ENCODE peak calls at places on chromosomes 2 and 18, in four cellular contexts. One of them, this sample, is unnamed.

GRCh38 chr18:47382171-47382570 is 130.7 kb upstream of the SKOR2 start:
- DNase-seq in GM12891: no peak
- DNase-seq in transverse colon: no peak
- DNase-seq in HL-60: no peak
- DNase-seq in this sample: no peak

GRCh38 chr2:150617351-150617750 is 129.9 kb upstream of the RND3 start:
- DNase-seq in GM12891: no peak
- DNase-seq in transverse colon: no peak
- DNase-seq in HL-60: no peak
- DNase-seq in this sample: no peak

GRCh38 chr2:221044781-221045180 is 527.3 kb downstream of the EPHA4 start:
- DNase-seq in GM12891: no peak
- DNase-seq in transverse colon: no peak
- DNase-seq in HL-60: no peak
- DNase-seq in this sample: no peak

GRCh38 chr2:105177546-105178254 is 63.8 kb upstream of the GPR45 start:
- DNase-seq in GM12891: no peak
- DNase-seq in transverse colon: no peak
- DNase-seq in HL-60: no peak
- DNase-seq in this sample: no peak

GRCh38 chr2:608711-609110 is 68.5 kb downstream of the TMEM18 start:
- DNase-seq in GM12891: no peak
- DNase-seq in transverse colon: no peak
- DNase-seq in HL-60: no peak
- DNase-seq in this sample: no peak

GRCh38 chr2:42036413-42036812 is 11.4 kb upstream of the PKDCC start:
- DNase-seq in GM12891: no peak
- DNase-seq in transverse colon: no peak
- DNase-seq in HL-60: no peak
- DNase-seq in this sample: no peak

GRCh38 chr2:217742276-217742675 is 260.5 kb downstream of the TNS1 start:
- DNase-seq in GM12891: no peak
- DNase-seq in transverse colon: no peak
- DNase-seq in HL-60: no peak
- DNase-seq in this sample: no peak

GRCh38 chr18:66722671-66723070 is 118.8 kb upstream of the CDH19 start:
- DNase-seq in GM12891: no peak
- DNase-seq in transverse colon: no peak
- DNase-seq in HL-60: no peak
- DNase-seq in this sample: no peak

GRCh38 chr2:28568533-28568932 is 72.7 kb downstream of the PLB1 start:
- DNase-seq in GM12891: no peak
- DNase-seq in transverse colon: no peak
- DNase-seq in HL-60: no peak
- DNase-seq in this sample: no peak

GRCh38 chr2:215188078-215188477 is 49.7 kb upstream of the ABCA12 start:
- DNase-seq in GM12891: no peak
- DNase-seq in transverse colon: no peak
- DNase-seq in HL-60: no peak
- DNase-seq in this sample: no peak

GRCh38 chr18:24014062-24014985 is at the start of gene TTC39C:
- DNase-seq in GM12891: peak; percentile 73
- DNase-seq in transverse colon: peak; percentile 69
- DNase-seq in HL-60: peak; percentile 84
- DNase-seq in this sample: peak; percentile 63
- TF ChIP-seq POLR2AphosphoS5 in GM12891: peak; percentile 48
- TF ChIP-seq POLR2AphosphoS5 in transverse colon: no peak
- TF ChIP-seq POLR2AphosphoS5 in HL-60: peak; percentile 89
- TF ChIP-seq POLR2AphosphoS5 in this sample: peak; percentile 56

GRCh38 chr2:109514857-109515256 is 98.9 kb downstream of the SEPTIN10 start:
- DNase-seq in GM12891: no peak
- DNase-seq in transverse colon: no peak
- DNase-seq in HL-60: no peak
- DNase-seq in this sample: no peak

GRCh38 chr2:109513230-109513629 is 100.5 kb downstream of the SEPTIN10 start:
- DNase-seq in GM12891: no peak
- DNase-seq in transverse colon: no peak
- DNase-seq in HL-60: no peak
- DNase-seq in this sample: no peak

GRCh38 chr2:109512076-109512475 is 101.7 kb downstream of the SEPTIN10 start:
- DNase-seq in GM12891: no peak
- DNase-seq in transverse colon: no peak
- DNase-seq in HL-60: no peak
- DNase-seq in this sample: no peak

GRCh38 chr2:109516445-109517117 is 97.2 kb downstream of the SEPTIN10 start:
- DNase-seq in GM12891: no peak
- DNase-seq in transverse colon: peak; percentile 49
- DNase-seq in HL-60: no peak
- DNase-seq in this sample: no peak

GRCh38 chr2:109513749-109514588 is 99.8 kb downstream of the SEPTIN10 start:
- DNase-seq in GM12891: no peak
- DNase-seq in transverse colon: peak; percentile 26
- DNase-seq in HL-60: no peak
- DNase-seq in this sample: peak; percentile 57
- TF ChIP-seq POLR2AphosphoS5 in GM12891: no peak
- TF ChIP-seq POLR2AphosphoS5 in transverse colon: peak; percentile 50
- TF ChIP-seq POLR2AphosphoS5 in HL-60: no peak
- TF ChIP-seq POLR2AphosphoS5 in this sample: peak; percentile 42

DNA sequence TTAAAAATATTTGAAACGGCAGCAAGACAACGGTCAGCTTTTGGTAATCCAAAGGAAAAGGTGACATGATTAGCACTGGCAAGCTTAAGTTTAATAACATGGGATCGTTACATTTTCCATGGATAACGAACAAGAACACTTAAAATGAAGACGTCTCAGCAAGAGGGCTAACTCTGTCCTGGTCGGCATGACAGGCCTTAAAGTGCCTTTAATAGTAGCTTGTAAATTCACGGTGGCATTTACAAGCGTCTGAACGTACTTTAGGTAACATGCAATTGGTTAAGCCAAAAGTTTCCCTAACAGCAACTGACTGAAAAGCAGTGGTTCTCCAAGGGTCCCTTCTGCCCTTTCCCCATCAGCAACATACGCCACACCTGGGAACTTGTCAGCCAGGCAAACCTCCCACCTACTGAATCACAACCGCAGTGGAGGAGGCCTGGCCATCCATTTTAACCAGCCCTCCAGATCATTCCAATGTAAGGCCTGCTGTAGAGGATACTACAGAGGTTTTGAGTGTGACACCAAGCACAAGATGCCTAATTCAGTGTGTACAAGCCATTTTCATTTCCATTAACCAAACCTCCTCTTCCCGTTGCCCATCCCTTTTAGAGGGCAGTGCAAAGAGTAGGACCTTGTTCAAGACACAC is 4.4 kb downstream of the TGFA start:
- DNase-seq in GM12891: no peak
- DNase-seq in transverse colon: no peak
- DNase-seq in HL-60: no peak
- DNase-seq in this sample: no peak
- TF ChIP-seq POLR2AphosphoS5 in GM12891: no peak
- TF ChIP-seq POLR2AphosphoS5 in transverse colon: no peak
- TF ChIP-seq POLR2AphosphoS5 in HL-60: no peak
- TF ChIP-seq POLR2AphosphoS5 in this sample: no peak

GRCh38 chr2:230202430-230203109 is 17.2 kb downstream of the SP110 start:
- DNase-seq in GM12891: no peak
- DNase-seq in transverse colon: no peak
- DNase-seq in HL-60: peak; percentile 31
- DNase-seq in this sample: no peak

GRCh38 chr2:230205034-230205433 is 14.8 kb downstream of the SP110 start:
- DNase-seq in GM12891: no peak
- DNase-seq in transverse colon: no peak
- DNase-seq in HL-60: no peak
- DNase-seq in this sample: no peak

GRCh38 chr2:230208576-230208975 is 11.2 kb downstream of the SP110 start:
- DNase-seq in GM12891: no peak
- DNase-seq in transverse colon: no peak
- DNase-seq in HL-60: no peak
- DNase-seq in this sample: no peak

GRCh38 chr2:230205721-230206120 is 14.1 kb downstream of the SP110 start:
- DNase-seq in GM12891: no peak
- DNase-seq in transverse colon: no peak
- DNase-seq in HL-60: no peak
- DNase-seq in this sample: no peak

DNA sequence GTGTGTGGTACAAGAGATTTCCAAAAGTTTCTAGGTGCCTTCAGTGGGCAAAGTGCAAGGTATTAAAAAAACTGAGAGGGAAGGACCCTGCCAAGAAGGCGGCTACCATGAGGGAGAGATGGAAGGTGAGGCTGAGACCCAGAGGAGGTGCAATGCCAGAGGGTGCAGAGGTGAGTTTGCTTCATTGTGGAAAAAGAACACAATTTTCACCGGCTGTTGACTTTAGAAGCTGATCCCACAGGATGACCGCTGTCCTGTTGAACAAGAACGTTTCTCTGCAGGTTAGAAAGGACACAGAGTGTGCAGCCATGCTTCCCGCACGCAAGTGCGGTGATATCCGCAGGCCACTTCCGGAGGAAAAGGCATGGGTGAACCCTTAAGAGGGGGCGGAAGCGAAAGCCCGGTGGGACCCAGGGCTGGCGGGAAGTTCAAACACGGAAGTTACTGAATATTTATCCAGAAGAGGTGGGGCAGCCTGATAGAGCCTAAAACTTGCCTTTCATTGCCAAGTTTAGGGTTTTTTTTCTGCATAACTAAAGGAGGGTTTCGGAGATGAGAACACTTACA is 16.6 kb downstream of the SP110 start:
- DNase-seq in GM12891: no peak
- DNase-seq in transverse colon: peak; percentile 33
- DNase-seq in HL-60: peak; percentile 74
- DNase-seq in this sample: peak; percentile 32
- TF ChIP-seq POLR2AphosphoS5 in GM12891: no peak
- TF ChIP-seq POLR2AphosphoS5 in transverse colon: no peak
- TF ChIP-seq POLR2AphosphoS5 in HL-60: peak; percentile 84
- TF ChIP-seq POLR2AphosphoS5 in this sample: peak; percentile 49

GRCh38 chr2:30412392-30413321 is 34.4 kb upstream of the LCLAT1 start:
- DNase-seq in GM12891: no peak
- DNase-seq in transverse colon: peak; percentile 26
- DNase-seq in HL-60: no peak
- DNase-seq in this sample: no peak
- TF ChIP-seq POLR2AphosphoS5 in GM12891: no peak
- TF ChIP-seq POLR2AphosphoS5 in transverse colon: peak; percentile 61
- TF ChIP-seq POLR2AphosphoS5 in HL-60: no peak
- TF ChIP-seq POLR2AphosphoS5 in this sample: no peak

GRCh38 chr2:189544638-189545037 is 35.9 kb downstream of the SLC40A1 start:
- DNase-seq in GM12891: no peak
- DNase-seq in transverse colon: no peak
- DNase-seq in HL-60: no peak
- DNase-seq in this sample: no peak
- TF ChIP-seq POLR2AphosphoS5 in GM12891: no peak
- TF ChIP-seq POLR2AphosphoS5 in transverse colon: peak; percentile 27
- TF ChIP-seq POLR2AphosphoS5 in HL-60: no peak
- TF ChIP-seq POLR2AphosphoS5 in this sample: no peak